ENCODE peak calls at places on chromosomes 2 and 18, in seven cellular contexts. W, M, Z, V, F, T and A are unnamed samples.
A peak's percentile ranks its signal among the peaks of the same experiment; 100 is the strongest.

GRCh38 chr18:72867721-72868665 is at the start of gene NETO1:
- DNase-seq in T (no peak), Z (no peak), F (no peak), V (peak; percentile 18), M (peak; percentile 64), W (no peak), A (no peak)

GRCh38 chr2:201320701-201321100 is 36.4 kb downstream of the FLACC1 start:
- DNase-seq in M (no peak), V (no peak), F (no peak), T (no peak), Z (no peak), W (no peak), A (no peak)

GRCh38 chr2:229221641-229222040 is 49.4 kb downstream of the PID1 start:
- DNase-seq in T (no peak), M (no peak), V (no peak), W (no peak), Z (no peak), F (no peak), A (no peak)

GRCh38 chr2:240413813-240414429 is 21.5 kb upstream of the GPC1 start:
- DNase-seq in Z (no peak), F (no peak), V (no peak), M (no peak), W (no peak), T (no peak), A (no peak)

GRCh38 chr18:76397631-76398030 is 97.4 kb downstream of the ZNF516 start:
- DNase-seq in W (no peak), M (no peak), Z (no peak), V (no peak), F (no peak), T (no peak), A (no peak)

GRCh38 chr2:26068602-26069298 is 34.9 kb downstream of the RAB10 start:
- DNase-seq in Z (peak; percentile 57), V (peak; percentile 77), M (no peak), W (peak; percentile 89), F (peak; percentile 39), T (no peak), A (peak; percentile 57)

GRCh38 chr2:8193686-8194615 is 487.9 kb upstream of the ID2 start:
- DNase-seq in W (peak; percentile 75), M (peak; percentile 11), T (no peak), F (no peak), Z (no peak), V (no peak), A (no peak)

GRCh38 chr2:233501198-233502076 is 65.1 kb downstream of the USP40 start:
- DNase-seq in W (peak; percentile 47), M (no peak), T (no peak), F (no peak), V (no peak), Z (no peak), A (no peak)

GRCh38 chr2:65706376-65706775 is 274.0 kb upstream of the SPRED2 start:
- DNase-seq in V (no peak), F (no peak), Z (no peak), T (no peak), W (no peak), M (no peak), A (no peak)

GRCh38 chr2:144014108-144014507 is 505.8 kb downstream of the ZEB2 start:
- DNase-seq in Z (no peak), W (no peak), F (no peak), T (no peak), V (no peak), M (no peak), A (no peak)

GRCh38 chr2:239290618-239291504 is 110.0 kb downstream of the HDAC4 start:
- DNase-seq in T (no peak), V (peak; percentile 64), Z (no peak), W (no peak), M (no peak), F (no peak), A (no peak)

GRCh38 chr18:30183766-30184165 is 858.8 kb downstream of the DSC3 start:
- DNase-seq in W (no peak), T (no peak), V (no peak), Z (no peak), M (no peak), F (no peak), A (no peak)